ENCODE peak calls at places on chromosomes 3 and 15, in four cellular contexts. C, O, D and E are unnamed samples.

GRCh38 chr15:73957276-73957675 is 31.0 kb downstream of the LOXL1 start:
- DNase-seq in C (no peak), O (no peak), D (no peak), E (no peak)

GRCh38 chr3:185065059-185065458 is 87.8 kb downstream of the C3orf70 start:
- DNase-seq in C (no peak), O (peak), D (no peak), E (peak)

GRCh38 chr3:173479301-173479700 is 81.8 kb downstream of the NLGN1 start:
- DNase-seq in C (no peak), O (no peak), D (no peak), E (no peak)

GRCh38 chr3:84318273-84318809 is 640.4 kb upstream of the CADM2 start:
- DNase-seq in C (no peak), O (peak), D (no peak), E (peak)

GRCh38 chr3:131801566-131801965 is 233.2 kb downstream of the CPNE4 start:
- DNase-seq in C (no peak), O (no peak), D (no peak), E (no peak)

GRCh38 chr3:25897019-25897418 is 107.1 kb downstream of the OXSM start:
- DNase-seq in C (no peak), O (peak), D (no peak), E (peak)

GRCh38 chr3:21672303-21672702 is 78.7 kb downstream of the ZNF385D start:
- DNase-seq in C (no peak), O (no peak), D (no peak), E (peak)

GRCh38 chr15:77224352-77224751 is 153.4 kb upstream of the TSPAN3 start:
- DNase-seq in C (no peak), O (no peak), D (no peak), E (no peak)

GRCh38 chr3:168341192-168341816 is 245.6 kb upstream of the GOLIM4 start:
- DNase-seq in C (no peak), O (no peak), D (no peak), E (no peak)

GRCh38 chr3:118970819-118971218 is 63.8 kb downstream of the IGSF11 start:
- DNase-seq in C (no peak), O (no peak), D (no peak), E (no peak)

GRCh38 chr3:107740992-107741896 is 218.5 kb downstream of the BBX start:
- DNase-seq in C (no peak), O (peak), D (no peak), E (no peak)

GRCh38 chr3:73547427-73548036 is 77.2 kb downstream of the PDZRN3 start:
- DNase-seq in C (no peak), O (peak), D (no peak), E (no peak)

GRCh38 chr3:140920029-140920428 is 21.6 kb upstream of the SLC25A36 start:
- DNase-seq in C (no peak), O (no peak), D (no peak), E (no peak)

GRCh38 chr3:171309906-171310359 is 150.3 kb downstream of the TNIK start:
- DNase-seq in C (no peak), O (no peak), D (no peak), E (no peak)

GRCh38 chr15:40293905-40294895 is 11.3 kb upstream of the ANKRD63 start:
- DNase-seq in C (no peak), O (peak), D (no peak), E (no peak)

GRCh38 chr3:28615071-28615470 is 266.4 kb upstream of the AZI2 start:
- DNase-seq in C (no peak), O (no peak), D (no peak), E (no peak)

GRCh38 chr3:183073839-183074615 is 25.3 kb downstream of the MCCC1 start:
- DNase-seq in C (no peak), O (no peak), D (no peak), E (no peak)

GRCh38 chr3:171879472-171879871 is 36.3 kb downstream of the TMEM212 start:
- DNase-seq in C (no peak), O (no peak), D (no peak), E (no peak)

GRCh38 chr3:132220986-132221385 is 96.2 kb upstream of the ACP3 start:
- DNase-seq in C (no peak), O (no peak), D (no peak), E (no peak)

GRCh38 chr15:36951747-36952247 is 148.6 kb downstream of the MEIS2 start:
- DNase-seq in C (no peak), O (no peak), D (no peak), E (no peak)

GRCh38 chr3:175163686-175164085 is 304.6 kb downstream of the NAALADL2 start:
- DNase-seq in C (no peak), O (no peak), D (no peak), E (no peak)

GRCh38 chr3:38579146-38579545 is 70.3 kb downstream of the SCN5A start:
- DNase-seq in C (peak), O (peak), D (peak), E (peak)

GRCh38 chr3:105555206-105555605 is 188.5 kb downstream of the ALCAM start:
- DNase-seq in C (no peak), O (no peak), D (no peak), E (no peak)

GRCh38 chr3:150376001-150376848 is 31.9 kb upstream of the TSC22D2 start:
- DNase-seq in C (no peak), O (no peak), D (peak), E (no peak)

GRCh38 chr3:66938338-66938963 is 59.7 kb upstream of the KBTBD8 start:
- DNase-seq in C (no peak), O (peak), D (no peak), E (peak)